ENCODE peak calls at places on chromosomes 5 and 9, in nine cellular contexts. One of them, this sample, is unnamed.
A peak's percentile ranks its signal among the peaks of the same experiment; 100 is the strongest.

GRCh38 chr9:127968046-127968445 is 12.7 kb downstream of the EEIG1 start:
- DNase-seq in activated CD8-positive, alpha-beta T cell treated with anti-CD3 and anti-CD28 coated beads for 36 hours: peak; percentile 62
- DNase-seq in CD8-positive, alpha-beta T cell: peak; percentile 48
- DNase-seq in stimulated activated CD8-positive, alpha-beta memory T cell treated with anti-CD3 and anti-CD28 coated beads, Interleukin-15, amount 100 ng/mL, for 48 hours: no peak
- DNase-seq in stimulated activated CD4-positive, alpha-beta T cell treated with anti-CD3 and anti-CD28 coated beads, Interleukin-2, amount 100 ng/mL, for 4 hours: peak; percentile 44
- DNase-seq in stimulated activated naive CD4-positive, alpha-beta T cell: no peak
- DNase-seq in natural killer cell: no peak
- DNase-seq in Calu3: peak; percentile 78
- DNase-seq in posterior cingulate gyrus: peak; percentile 5
- DNase-seq in this sample: no peak

GRCh38 chr5:124087752-124088151 is 575.8 kb downstream of the CSNK1G3 start:
- DNase-seq in stimulated activated naive CD4-positive, alpha-beta T cell: no peak
- DNase-seq in natural killer cell: no peak
- DNase-seq in Calu3: no peak
- DNase-seq in posterior cingulate gyrus: no peak
- DNase-seq in activated CD8-positive, alpha-beta T cell treated with anti-CD3 and anti-CD28 coated beads for 36 hours: no peak
- DNase-seq in stimulated activated CD4-positive, alpha-beta T cell treated with anti-CD3 and anti-CD28 coated beads, Interleukin-2, amount 100 ng/mL, for 4 hours: no peak
- DNase-seq in CD8-positive, alpha-beta T cell: no peak
- DNase-seq in stimulated activated CD8-positive, alpha-beta memory T cell treated with anti-CD3 and anti-CD28 coated beads, Interleukin-15, amount 100 ng/mL, for 48 hours: no peak
- DNase-seq in this sample: no peak

GRCh38 chr5:65213921-65214525 is 267.7 kb downstream of the ADAMTS6 start:
- DNase-seq in stimulated activated CD4-positive, alpha-beta T cell treated with anti-CD3 and anti-CD28 coated beads, Interleukin-2, amount 100 ng/mL, for 4 hours: no peak
- DNase-seq in stimulated activated CD8-positive, alpha-beta memory T cell treated with anti-CD3 and anti-CD28 coated beads, Interleukin-15, amount 100 ng/mL, for 48 hours: no peak
- DNase-seq in posterior cingulate gyrus: no peak
- DNase-seq in natural killer cell: no peak
- DNase-seq in Calu3: peak; percentile 50
- DNase-seq in activated CD8-positive, alpha-beta T cell treated with anti-CD3 and anti-CD28 coated beads for 36 hours: no peak
- DNase-seq in CD8-positive, alpha-beta T cell: no peak
- DNase-seq in stimulated activated naive CD4-positive, alpha-beta T cell: no peak
- DNase-seq in this sample: no peak

GRCh38 chr9:86637515-86637914 is 283.3 kb upstream of the TUT7 start:
- DNase-seq in activated CD8-positive, alpha-beta T cell treated with anti-CD3 and anti-CD28 coated beads for 36 hours: peak; percentile 42
- DNase-seq in CD8-positive, alpha-beta T cell: no peak
- DNase-seq in natural killer cell: peak; percentile 17
- DNase-seq in stimulated activated naive CD4-positive, alpha-beta T cell: no peak
- DNase-seq in posterior cingulate gyrus: peak; percentile 11
- DNase-seq in stimulated activated CD8-positive, alpha-beta memory T cell treated with anti-CD3 and anti-CD28 coated beads, Interleukin-15, amount 100 ng/mL, for 48 hours: no peak
- DNase-seq in stimulated activated CD4-positive, alpha-beta T cell treated with anti-CD3 and anti-CD28 coated beads, Interleukin-2, amount 100 ng/mL, for 4 hours: no peak
- DNase-seq in Calu3: peak; percentile 9
- DNase-seq in this sample: no peak

GRCh38 chr5:68249520-68249919 is 34.0 kb downstream of the PIK3R1 start:
- DNase-seq in posterior cingulate gyrus: no peak
- DNase-seq in natural killer cell: no peak
- DNase-seq in stimulated activated CD4-positive, alpha-beta T cell treated with anti-CD3 and anti-CD28 coated beads, Interleukin-2, amount 100 ng/mL, for 4 hours: no peak
- DNase-seq in stimulated activated naive CD4-positive, alpha-beta T cell: no peak
- DNase-seq in Calu3: no peak
- DNase-seq in activated CD8-positive, alpha-beta T cell treated with anti-CD3 and anti-CD28 coated beads for 36 hours: no peak
- DNase-seq in stimulated activated CD8-positive, alpha-beta memory T cell treated with anti-CD3 and anti-CD28 coated beads, Interleukin-15, amount 100 ng/mL, for 48 hours: no peak
- DNase-seq in CD8-positive, alpha-beta T cell: no peak
- DNase-seq in this sample: no peak

GRCh38 chr9:3498691-3499090 is 27.1 kb downstream of the RFX3 start:
- DNase-seq in posterior cingulate gyrus: no peak
- DNase-seq in natural killer cell: no peak
- DNase-seq in Calu3: no peak
- DNase-seq in stimulated activated naive CD4-positive, alpha-beta T cell: no peak
- DNase-seq in stimulated activated CD4-positive, alpha-beta T cell treated with anti-CD3 and anti-CD28 coated beads, Interleukin-2, amount 100 ng/mL, for 4 hours: no peak
- DNase-seq in stimulated activated CD8-positive, alpha-beta memory T cell treated with anti-CD3 and anti-CD28 coated beads, Interleukin-15, amount 100 ng/mL, for 48 hours: no peak
- DNase-seq in activated CD8-positive, alpha-beta T cell treated with anti-CD3 and anti-CD28 coated beads for 36 hours: no peak
- DNase-seq in CD8-positive, alpha-beta T cell: no peak
- DNase-seq in this sample: no peak

GRCh38 chr5:171845857-171846785 is 60.5 kb downstream of the SMIM23 start:
- DNase-seq in posterior cingulate gyrus: no peak
- DNase-seq in stimulated activated CD4-positive, alpha-beta T cell treated with anti-CD3 and anti-CD28 coated beads, Interleukin-2, amount 100 ng/mL, for 4 hours: no peak
- DNase-seq in Calu3: no peak
- DNase-seq in activated CD8-positive, alpha-beta T cell treated with anti-CD3 and anti-CD28 coated beads for 36 hours: no peak
- DNase-seq in natural killer cell: no peak
- DNase-seq in stimulated activated naive CD4-positive, alpha-beta T cell: no peak
- DNase-seq in CD8-positive, alpha-beta T cell: no peak
- DNase-seq in stimulated activated CD8-positive, alpha-beta memory T cell treated with anti-CD3 and anti-CD28 coated beads, Interleukin-15, amount 100 ng/mL, for 48 hours: no peak
- DNase-seq in this sample: no peak

GRCh38 chr5:62937661-62938558 is 359.3 kb downstream of the LRRC70 start:
- DNase-seq in activated CD8-positive, alpha-beta T cell treated with anti-CD3 and anti-CD28 coated beads for 36 hours: no peak
- DNase-seq in posterior cingulate gyrus: no peak
- DNase-seq in natural killer cell: no peak
- DNase-seq in stimulated activated CD8-positive, alpha-beta memory T cell treated with anti-CD3 and anti-CD28 coated beads, Interleukin-15, amount 100 ng/mL, for 48 hours: no peak
- DNase-seq in CD8-positive, alpha-beta T cell: no peak
- DNase-seq in stimulated activated CD4-positive, alpha-beta T cell treated with anti-CD3 and anti-CD28 coated beads, Interleukin-2, amount 100 ng/mL, for 4 hours: no peak
- DNase-seq in Calu3: no peak
- DNase-seq in stimulated activated naive CD4-positive, alpha-beta T cell: no peak
- DNase-seq in this sample: no peak

GRCh38 chr5:12099296-12099695 is 195.1 kb upstream of the CTNND2 start:
- DNase-seq in stimulated activated naive CD4-positive, alpha-beta T cell: no peak
- DNase-seq in posterior cingulate gyrus: no peak
- DNase-seq in Calu3: no peak
- DNase-seq in CD8-positive, alpha-beta T cell: no peak
- DNase-seq in natural killer cell: no peak
- DNase-seq in stimulated activated CD8-positive, alpha-beta memory T cell treated with anti-CD3 and anti-CD28 coated beads, Interleukin-15, amount 100 ng/mL, for 48 hours: no peak
- DNase-seq in stimulated activated CD4-positive, alpha-beta T cell treated with anti-CD3 and anti-CD28 coated beads, Interleukin-2, amount 100 ng/mL, for 4 hours: no peak
- DNase-seq in activated CD8-positive, alpha-beta T cell treated with anti-CD3 and anti-CD28 coated beads for 36 hours: no peak
- DNase-seq in this sample: no peak

GRCh38 chr5:64603676-64604075 is 86.6 kb upstream of the SHISAL2B start:
- DNase-seq in Calu3: no peak
- DNase-seq in posterior cingulate gyrus: no peak
- DNase-seq in stimulated activated naive CD4-positive, alpha-beta T cell: no peak
- DNase-seq in stimulated activated CD4-positive, alpha-beta T cell treated with anti-CD3 and anti-CD28 coated beads, Interleukin-2, amount 100 ng/mL, for 4 hours: no peak
- DNase-seq in natural killer cell: no peak
- DNase-seq in CD8-positive, alpha-beta T cell: no peak
- DNase-seq in activated CD8-positive, alpha-beta T cell treated with anti-CD3 and anti-CD28 coated beads for 36 hours: no peak
- DNase-seq in stimulated activated CD8-positive, alpha-beta memory T cell treated with anti-CD3 and anti-CD28 coated beads, Interleukin-15, amount 100 ng/mL, for 48 hours: no peak
- DNase-seq in this sample: no peak

GRCh38 chr5:160379485-160379884 is 9.1 kb upstream of the C1QTNF2 start:
- DNase-seq in activated CD8-positive, alpha-beta T cell treated with anti-CD3 and anti-CD28 coated beads for 36 hours: no peak
- DNase-seq in stimulated activated CD8-positive, alpha-beta memory T cell treated with anti-CD3 and anti-CD28 coated beads, Interleukin-15, amount 100 ng/mL, for 48 hours: no peak
- DNase-seq in CD8-positive, alpha-beta T cell: no peak
- DNase-seq in stimulated activated CD4-positive, alpha-beta T cell treated with anti-CD3 and anti-CD28 coated beads, Interleukin-2, amount 100 ng/mL, for 4 hours: no peak
- DNase-seq in Calu3: no peak
- DNase-seq in stimulated activated naive CD4-positive, alpha-beta T cell: no peak
- DNase-seq in natural killer cell: no peak
- DNase-seq in posterior cingulate gyrus: no peak
- DNase-seq in this sample: peak; percentile 2

GRCh38 chr5:113020461-113021273 is 44.1 kb downstream of the DCP2 start:
- DNase-seq in posterior cingulate gyrus: no peak
- DNase-seq in CD8-positive, alpha-beta T cell: no peak
- DNase-seq in stimulated activated CD8-positive, alpha-beta memory T cell treated with anti-CD3 and anti-CD28 coated beads, Interleukin-15, amount 100 ng/mL, for 48 hours: no peak
- DNase-seq in activated CD8-positive, alpha-beta T cell treated with anti-CD3 and anti-CD28 coated beads for 36 hours: peak; percentile 26
- DNase-seq in stimulated activated CD4-positive, alpha-beta T cell treated with anti-CD3 and anti-CD28 coated beads, Interleukin-2, amount 100 ng/mL, for 4 hours: no peak
- DNase-seq in natural killer cell: no peak
- DNase-seq in stimulated activated naive CD4-positive, alpha-beta T cell: peak; percentile 9
- DNase-seq in Calu3: no peak
- DNase-seq in this sample: no peak

GRCh38 chr5:95808013-95808685 is 14.4 kb downstream of the GLRX start:
- DNase-seq in stimulated activated naive CD4-positive, alpha-beta T cell: no peak
- DNase-seq in activated CD8-positive, alpha-beta T cell treated with anti-CD3 and anti-CD28 coated beads for 36 hours: no peak
- DNase-seq in natural killer cell: no peak
- DNase-seq in stimulated activated CD8-positive, alpha-beta memory T cell treated with anti-CD3 and anti-CD28 coated beads, Interleukin-15, amount 100 ng/mL, for 48 hours: no peak
- DNase-seq in CD8-positive, alpha-beta T cell: no peak
- DNase-seq in Calu3: no peak
- DNase-seq in stimulated activated CD4-positive, alpha-beta T cell treated with anti-CD3 and anti-CD28 coated beads, Interleukin-2, amount 100 ng/mL, for 4 hours: no peak
- DNase-seq in posterior cingulate gyrus: no peak
- DNase-seq in this sample: no peak

GRCh38 chr5:163757344-163757743 is 251.9 kb downstream of the MAT2B start:
- DNase-seq in stimulated activated CD8-positive, alpha-beta memory T cell treated with anti-CD3 and anti-CD28 coated beads, Interleukin-15, amount 100 ng/mL, for 48 hours: no peak
- DNase-seq in CD8-positive, alpha-beta T cell: peak; percentile 12
- DNase-seq in posterior cingulate gyrus: no peak
- DNase-seq in stimulated activated CD4-positive, alpha-beta T cell treated with anti-CD3 and anti-CD28 coated beads, Interleukin-2, amount 100 ng/mL, for 4 hours: no peak
- DNase-seq in natural killer cell: peak; percentile 45
- DNase-seq in stimulated activated naive CD4-positive, alpha-beta T cell: no peak
- DNase-seq in activated CD8-positive, alpha-beta T cell treated with anti-CD3 and anti-CD28 coated beads for 36 hours: no peak
- DNase-seq in Calu3: no peak
- DNase-seq in this sample: no peak

This sample was measured in MM.1S.